ENCODE peak calls at places on chromosome 21, in four cellular contexts. O is cardiac muscle cell, F is IMR-90, J is cardiac fibroblast. S is an unnamed sample.
A peak's percentile ranks its signal among the peaks of the same experiment; 100 is the strongest.

GRCh38 chr21:39189857-39190604 is 6.8 kb upstream of the PSMG1 start:
- DNase-seq in J (no peak), F (peak; percentile 64), O (no peak), S (peak; percentile 63)

GRCh38 chr21:25964009-25964408 is 206.6 kb downstream of the APP start:
- DNase-seq in F (no peak), O (peak; percentile 48), J (no peak), S (no peak)

GRCh38 chr21:31351438-31351837 is 7.4 kb upstream of the TIAM1 start:
- DNase-seq in O (peak; percentile 61), J (peak; percentile 51), F (peak; percentile 61), S (no peak)

GRCh38 chr21:24188511-24188910 is 1418.8 kb downstream of the MRPL39 start:
- DNase-seq in J (no peak), O (no peak), F (peak; percentile 57), S (no peak)

GRCh38 chr21:30779269-30779668 is 24.0 kb upstream of the KRTAP21-1 start:
- DNase-seq in J (no peak), F (no peak), O (no peak), S (no peak)

GRCh38 chr21:39452207-39452964 is 616 bp downstream of the SH3BGR start:
- DNase-seq in O (peak; percentile 73), J (peak; percentile 43), F (peak; percentile 83), S (peak; percentile 32)

GRCh38 chr21:35171385-35171784 is 122.3 kb upstream of the RUNX1 start:
- DNase-seq in F (no peak), O (no peak), J (no peak), S (no peak)

GRCh38 chr21:29228306-29228705 is 70.4 kb upstream of the BACH1 start:
- DNase-seq in J (peak; percentile 17), O (peak; percentile 49), F (no peak), S (no peak)

GRCh38 chr21:35332841-35333426 is 283.8 kb upstream of the RUNX1 start:
- DNase-seq in O (no peak), J (no peak), F (no peak), S (no peak)

GRCh38 chr21:20720623-20721022 is 277.6 kb upstream of the NCAM2 start:
- DNase-seq in O (peak; percentile 16), J (peak; percentile 39), F (no peak), S (no peak)

DNA sequence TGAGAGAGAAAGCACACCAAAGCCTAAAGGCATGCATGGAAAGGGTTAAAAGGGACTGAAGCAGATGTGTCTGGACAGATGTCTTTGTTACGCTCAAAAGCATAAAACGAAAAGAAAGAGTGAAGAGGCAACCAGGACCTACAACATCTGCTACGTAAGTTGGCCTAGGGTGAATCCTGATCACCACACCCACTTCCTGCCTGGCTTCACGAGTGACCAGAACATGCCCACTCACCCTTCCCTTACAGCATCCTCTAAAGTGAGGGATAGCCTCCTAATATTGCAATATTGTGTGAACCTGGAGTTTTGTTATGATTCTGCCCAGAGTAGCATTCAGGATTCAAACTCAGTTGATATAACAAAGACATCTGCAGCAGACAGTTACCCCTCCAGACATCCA is 10.6 kb upstream of the OLIG2 start:
- DNase-seq in O (no peak), J (no peak), F (no peak), S (no peak)
- TF ChIP-seq CTCF in O (no peak), J (no peak), F (no peak), S (no peak)

DNA sequence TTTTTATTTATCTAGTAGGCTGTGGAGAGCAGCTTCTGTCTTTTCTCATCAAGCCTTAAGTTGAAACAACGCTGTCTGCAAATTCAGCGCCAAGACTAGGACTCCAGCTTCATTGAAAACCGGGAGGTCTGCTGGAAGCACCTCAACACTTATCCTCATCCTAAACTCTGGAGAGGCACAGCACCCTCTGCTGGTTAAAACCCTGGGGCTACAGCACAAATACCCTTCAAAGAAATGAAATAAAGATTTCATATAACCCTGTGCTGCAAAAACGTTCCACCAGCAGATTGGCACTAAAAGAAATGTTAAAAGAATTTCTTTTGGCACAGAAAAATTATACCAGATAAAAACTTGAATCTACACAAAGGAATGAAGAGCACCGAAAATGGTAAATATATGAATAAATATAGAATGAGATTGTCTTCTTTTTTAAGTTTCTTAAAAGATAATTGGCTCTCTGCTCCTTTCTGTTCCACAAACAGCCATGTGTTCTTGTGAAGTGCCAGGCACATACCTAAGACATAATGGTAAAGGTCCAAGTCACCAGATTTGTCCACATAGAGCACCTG is 227.7 kb upstream of the SAMSN1 start:
- DNase-seq in O (peak; percentile 46), F (no peak), J (peak; percentile 20), S (no peak)
- TF ChIP-seq CTCF in O (peak; percentile 55), F (peak; percentile 29), J (peak; percentile 75), S (peak; percentile 44)

GRCh38 chr21:45227735-45228134 is 60.0 kb downstream of the POFUT2 start:
- DNase-seq in O (no peak), J (no peak), F (no peak), S (no peak)

GRCh38 chr21:45225041-45225740 is 62.5 kb downstream of the POFUT2 start:
- DNase-seq in F (no peak), O (no peak), J (no peak), S (no peak)

GRCh38 chr21:45224189-45224938 is 63.3 kb downstream of the POFUT2 start:
- DNase-seq in F (peak; percentile 52), J (no peak), O (no peak), S (no peak)

GRCh38 chr21:45226540-45227326 is 61.0 kb downstream of the POFUT2 start:
- DNase-seq in J (no peak), O (no peak), F (peak; percentile 44), S (no peak)

DNA sequence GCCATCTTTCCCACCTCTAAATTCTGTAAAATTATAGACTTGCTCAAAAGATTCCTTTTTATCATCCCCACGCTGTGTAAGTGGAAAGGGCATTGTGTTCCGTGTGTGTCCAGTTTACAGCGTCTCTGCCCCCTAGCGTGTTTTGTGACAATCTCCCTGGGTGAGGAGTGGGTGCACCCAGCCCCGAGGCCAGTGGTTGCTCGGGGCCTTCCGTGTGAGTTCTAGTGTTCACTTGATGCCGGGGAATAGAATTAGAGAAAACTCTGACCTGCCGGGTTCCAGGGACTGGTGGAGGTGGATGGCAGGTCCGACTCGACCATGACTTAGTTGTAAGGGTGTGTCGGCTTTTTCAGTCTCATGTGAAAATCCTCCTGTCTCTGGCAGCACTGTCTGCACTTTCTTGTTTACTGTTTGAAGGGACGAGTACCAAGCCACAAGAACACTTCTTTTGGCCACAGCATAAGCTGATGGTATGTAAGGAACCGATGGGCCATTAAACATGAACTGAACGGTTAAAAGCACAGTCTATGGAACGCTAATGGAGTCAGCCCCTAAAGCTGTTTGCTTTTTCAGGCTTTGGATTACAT is 61.9 kb downstream of the POFUT2 start:
- DNase-seq in F (no peak), O (no peak), J (no peak), S (no peak)
- TF ChIP-seq CTCF in F (no peak), O (no peak), J (no peak), S (no peak)

DNA sequence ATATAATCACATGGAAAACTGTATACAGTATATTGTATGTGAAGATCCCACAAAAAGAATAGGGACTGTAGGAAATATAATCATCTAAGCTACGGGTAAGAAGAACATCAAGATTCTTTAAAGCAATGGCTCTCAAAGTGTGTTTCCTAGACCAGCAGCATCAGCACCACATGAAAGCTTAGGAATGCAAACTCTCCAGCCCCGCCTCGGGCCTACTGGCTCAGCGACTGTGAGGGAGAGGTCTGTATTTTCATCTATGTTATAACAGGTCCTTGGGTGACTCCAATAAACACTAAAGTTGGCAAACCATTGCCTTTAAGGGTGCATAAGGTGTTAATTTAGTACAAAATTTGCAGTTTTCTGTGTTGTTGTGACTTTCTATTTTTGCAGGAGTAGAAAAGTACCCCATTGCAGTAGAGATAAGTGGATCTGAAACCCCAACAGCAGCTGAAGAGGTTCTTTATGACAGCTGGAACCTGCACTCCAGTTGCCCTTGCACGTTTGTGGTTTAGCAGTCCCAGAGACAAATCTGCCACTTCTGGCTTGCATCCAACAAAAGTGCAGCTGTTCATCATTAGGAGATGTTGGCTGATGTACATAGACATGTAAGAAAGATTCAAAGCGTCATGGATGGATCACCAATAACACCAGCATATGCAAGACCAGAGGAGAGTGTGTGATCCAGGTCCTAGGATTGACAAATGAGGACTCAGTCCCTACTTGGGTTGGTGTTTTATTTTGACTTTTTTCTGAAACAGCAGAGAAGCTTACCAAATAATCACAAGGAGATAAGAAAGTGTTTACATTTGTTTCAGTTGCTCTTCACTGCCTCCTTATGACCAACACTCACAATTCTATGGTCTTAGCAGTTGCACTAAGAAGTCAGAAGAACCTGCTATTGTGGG is 15.9 kb upstream of the IFNAR1 start:
- DNase-seq in F (peak; percentile 55), O (peak; percentile 61), J (peak; percentile 40), S (no peak)
- TF ChIP-seq CTCF in F (no peak), O (peak; percentile 21), J (no peak), S (peak; percentile 18)

GRCh38 chr21:14573244-14573643 is 27.1 kb upstream of the SAMSN1 start:
- DNase-seq in O (no peak), F (no peak), J (no peak), S (no peak)
- TF ChIP-seq CTCF in O (no peak), F (no peak), J (no peak), S (no peak)

GRCh38 chr21:41772351-41773080 is 5.7 kb upstream of the RIPK4 start:
- DNase-seq in F (no peak), J (no peak), O (no peak), S (no peak)
- TF ChIP-seq CTCF in F (no peak), J (no peak), O (no peak), S (no peak)

GRCh38 chr21:27034796-27035195 is 67.9 kb upstream of the ADAMTS5 start:
- DNase-seq in F (no peak), J (no peak), O (no peak), S (no peak)
- TF ChIP-seq CTCF in F (no peak), J (no peak), O (no peak), S (no peak)

GRCh38 chr21:37532868-37533780 is 166.6 kb downstream of the DYRK1A start:
- DNase-seq in O (no peak), F (peak; percentile 61), J (peak; percentile 10), S (no peak)
- TF ChIP-seq CTCF in O (no peak), F (no peak), J (peak; percentile 22), S (no peak)

S was measured in HFFc6.